ENCODE peak calls at places on chromosomes 7 and 10, in nine cellular contexts. D is endothelial cell of umbilical vein, N is SK-N-SH, I is lower lobe of right lung, Y is transverse colon, Q is right lobe of liver, H is tibial nerve, R is GM23338, F is left ventricle myocardium inferior. B is an unnamed sample. For H3K27me3 and H3K36me3, the result is how much of the 10 kb centered on the place peaks cover.

GRCh38 chr10:28839600-28840007 is 162.3 kb downstream of the BAMBI start:
- DNase-seq in I (no peak), R (no peak), D (peak), N (peak), F (peak), Y (no peak), Q (peak), H (no peak), B (no peak)

GRCh38 chr7:143147070-143147469 is 15.2 kb downstream of the PIP start:
- DNase-seq in D (no peak), F (no peak), I (no peak), Y (no peak), R (no peak), Q (no peak), H (no peak), N (no peak), B (no peak)

GRCh38 chr10:131812736-131813604 is 87.8 kb upstream of the PPP2R2D start:
- DNase-seq in I (no peak), R (no peak), D (no peak), Y (no peak), Q (no peak), H (no peak), F (no peak), N (peak), B (no peak)

GRCh38 chr10:43120948-43121290 is 17.3 kb upstream of the CSGALNACT2 start:
- DNase-seq in H (peak), I (peak), D (no peak), N (no peak), F (no peak), Y (peak), Q (no peak), R (no peak), B (no peak)

GRCh38 chr7:43649755-43650274 is 66.9 kb downstream of the STK17A start:
- DNase-seq in Y (peak), I (no peak), R (no peak), H (no peak), Q (no peak), D (peak), N (no peak), F (no peak), B (no peak)

GRCh38 chr10:131862548-131862947 is 38.3 kb upstream of the PPP2R2D start:
- DNase-seq in F (no peak), R (no peak), Y (no peak), I (no peak), D (peak), Q (no peak), N (no peak), H (no peak), B (no peak)

GRCh38 chr10:113058175-113058961 is 108.3 kb downstream of the TCF7L2 start:
- DNase-seq in R (peak), H (no peak), N (peak), Y (peak), F (no peak), I (no peak), D (peak), Q (no peak), B (no peak)

GRCh38 chr7:142927085-142927745 is 6.3 kb downstream of the TRPV5 start:
- DNase-seq in N (no peak), Y (no peak), I (no peak), D (no peak), F (no peak), Q (no peak), R (no peak), H (peak), B (no peak)

GRCh38 chr7:114979388-114979787 is 57.5 kb downstream of the MDFIC start:
- DNase-seq in R (peak), Q (peak), D (peak), N (no peak), I (peak), H (peak), Y (no peak), F (peak), B (peak)

GRCh38 chr10:70271996-70272924 is 11.5 kb downstream of the NPFFR1 start:
- DNase-seq in H (peak), F (peak), N (no peak), D (no peak), Q (no peak), I (no peak), Y (no peak), R (no peak), B (no peak)

GRCh38 chr10:73785721-73786511 is 510 bp downstream of the ZSWIM8 start:
- DNase-seq in R (peak), I (peak), N (peak), F (no peak), D (peak), H (no peak), Q (peak), Y (peak), B (peak)

GRCh38 chr7:29811597-29811996 is 5.3 kb downstream of the WIPF3 start:
- DNase-seq in I (no peak), R (no peak), D (no peak), F (no peak), N (no peak), Y (no peak), Q (no peak), H (no peak), B (no peak)

GRCh38 chr10:33179056-33179455 is 155.4 kb downstream of the NRP1 start:
- DNase-seq in N (no peak), R (no peak), Q (no peak), Y (no peak), I (no peak), H (no peak), F (no peak), D (peak), B (no peak)

GRCh38 chr10:27646194-27646593 is 99.4 kb downstream of the MKX start:
- DNase-seq in D (no peak), I (no peak), R (no peak), Y (no peak), Q (no peak), H (no peak), F (no peak), N (no peak), B (no peak)

GRCh38 chr10:90652519-90652918 is 205.3 kb downstream of the HTR7 start:
- DNase-seq in D (peak), Q (no peak), R (peak), N (no peak), H (no peak), F (no peak), I (no peak), Y (no peak), B (no peak)
- TF ChIP-seq CTCF in D (peak), Q (no peak), R (peak), N (peak), H (no peak), F (peak), I (peak), Y (no peak), B (no peak)

GRCh38 chr10:101140084-101140949 is 9.2 kb downstream of the TLX1 start:
- DNase-seq in Q (no peak), H (no peak), D (no peak), F (no peak), Y (no peak), R (peak), I (no peak), N (peak), B (no peak)

GRCh38 chr10:101137271-101137670 is 6.2 kb downstream of the TLX1 start:
- DNase-seq in R (no peak), D (no peak), F (no peak), Q (no peak), N (no peak), I (no peak), Y (no peak), H (no peak), B (no peak)

GRCh38 chr10:101138788-101139420 is 7.8 kb downstream of the TLX1 start:
- DNase-seq in N (no peak), R (no peak), I (no peak), H (no peak), Q (no peak), D (no peak), Y (no peak), F (no peak), B (no peak)

GRCh38 chr10:101140950-101141621 is 10.0 kb downstream of the TLX1 start:
- DNase-seq in I (no peak), R (no peak), Q (no peak), F (no peak), H (no peak), N (no peak), D (no peak), Y (no peak), B (no peak)

DNA sequence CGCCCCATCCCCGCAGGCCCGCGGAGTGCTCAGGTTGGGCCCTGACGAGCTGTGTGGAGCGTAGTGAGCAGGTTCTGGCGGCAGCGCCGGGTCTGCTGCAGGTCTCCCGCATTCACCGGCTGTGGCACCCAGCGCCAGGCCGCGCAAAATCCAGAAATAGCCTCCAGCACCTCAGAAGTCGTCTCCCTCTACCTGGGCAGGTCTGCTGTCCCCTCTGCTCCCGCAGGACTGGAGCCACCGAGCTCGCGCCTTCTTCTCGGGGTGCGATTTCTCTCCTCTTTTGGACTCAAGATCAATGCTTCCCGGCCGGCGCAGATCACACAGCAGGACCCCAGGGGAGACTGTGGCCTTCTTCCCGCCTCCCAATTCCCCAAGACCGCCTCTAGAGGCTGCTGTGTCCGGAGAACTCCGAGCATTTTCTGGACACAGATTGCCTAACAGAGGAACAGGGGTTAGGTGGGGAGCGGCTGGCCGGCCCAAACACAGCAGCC is 8.4 kb downstream of the TLX1 start:
- DNase-seq in F (no peak), R (peak), D (no peak), N (peak), Q (no peak), H (no peak), Y (no peak), I (no peak), B (no peak)
- H3K27me3 ChIP-seq in F (half or more), R (half or more), D (half or more), N (under half), Q (under half), H (under half), Y (half or more), I (half or more), B (under half)

DNA sequence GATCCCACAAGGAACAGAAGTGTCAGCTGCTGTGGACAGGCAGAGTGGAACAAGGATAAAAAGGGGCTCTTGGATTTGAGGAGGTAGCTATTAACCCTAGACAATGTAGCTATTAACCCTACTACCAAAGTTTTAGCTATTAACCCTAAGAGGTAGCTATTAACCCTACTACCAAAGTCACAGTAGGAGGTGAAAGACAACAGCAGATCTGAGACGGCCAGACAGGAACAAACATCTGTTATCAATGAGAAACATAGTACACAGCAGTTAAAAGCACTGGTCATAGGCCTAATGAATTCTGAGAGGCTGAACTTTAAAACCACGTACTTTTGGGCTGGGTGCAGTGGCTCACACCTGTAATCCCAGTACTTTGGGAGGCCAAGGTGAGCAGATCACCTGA is 11.9 kb downstream of the ERCC6 start:
- DNase-seq in F (no peak), N (no peak), R (no peak), Y (no peak), I (no peak), H (no peak), Q (no peak), D (no peak), B (no peak)
- H3K36me3 ChIP-seq in F (half or more), N (half or more), R (under half), Y (under half), I (half or more), H (half or more), Q (half or more), D (half or more), B (under half)

GRCh38 chr7:1761097-1761496 is 91.0 kb downstream of the ELFN1 start:
- DNase-seq in F (no peak), N (no peak), R (no peak), H (no peak), I (no peak), Y (no peak), D (no peak), Q (no peak), B (no peak)

GRCh38 chr7:1758859-1759521 is 88.9 kb downstream of the ELFN1 start:
- DNase-seq in Q (no peak), R (no peak), Y (no peak), D (no peak), N (no peak), H (no peak), F (peak), I (peak), B (no peak)

GRCh38 chr7:1757601-1758000 is 87.5 kb downstream of the ELFN1 start:
- DNase-seq in D (no peak), F (no peak), Q (no peak), I (no peak), Y (no peak), H (no peak), N (no peak), R (no peak), B (no peak)

GRCh38 chr7:1755783-1756626 is 85.9 kb downstream of the ELFN1 start:
- DNase-seq in I (no peak), N (no peak), Q (no peak), Y (no peak), D (no peak), H (no peak), F (no peak), R (no peak), B (no peak)

GRCh38 chr7:1758417-1758858 is 88.4 kb downstream of the ELFN1 start:
- DNase-seq in N (peak), F (peak), D (no peak), R (peak), Q (peak), I (peak), Y (no peak), H (no peak), B (no peak)
- TF ChIP-seq CTCF in N (peak), F (peak), D (peak), R (peak), Q (peak), I (no peak), Y (no peak), H (no peak), B (peak)

B was measured in psoas muscle.